ENCODE peak calls at places on chromosome 18, in six cellular contexts. T, E, N, F, H and X are unnamed samples.

GRCh38 chr18:77765468-77765867 is 515.8 kb downstream of the GALR1 start:
- DNase-seq in H (peak; percentile 6), N (peak; percentile 63), F (no peak), T (no peak), E (no peak), X (peak; percentile 67)

GRCh38 chr18:13611058-13611615 is 115.2 kb downstream of the FAM210A start:
- DNase-seq in T (peak; percentile 83), N (no peak), H (peak; percentile 39), F (no peak), E (peak; percentile 71), X (peak; percentile 80)

GRCh38 chr18:13369756-13370510 is 151.4 kb downstream of the LDLRAD4 start:
- DNase-seq in F (no peak), H (peak; percentile 43), N (no peak), E (peak; percentile 59), T (no peak), X (no peak)

GRCh38 chr18:48803518-48803917 is 147.2 kb downstream of the SMAD7 start:
- DNase-seq in E (no peak), T (no peak), H (no peak), N (no peak), F (no peak), X (no peak)

GRCh38 chr18:31646332-31646822 is 38.0 kb downstream of the B4GALT6 start:
- DNase-seq in E (no peak), N (no peak), F (no peak), T (no peak), H (no peak), X (no peak)

GRCh38 chr18:59779979-59780378 is 82.8 kb upstream of the CCBE1 start:
- DNase-seq in E (no peak), F (peak; percentile 33), N (no peak), T (no peak), H (peak; percentile 77), X (no peak)

GRCh38 chr18:72544092-72544886 is at the start of gene CBLN2:
- DNase-seq in F (peak; percentile 41), N (peak; percentile 92), H (peak; percentile 51), T (no peak), E (peak; percentile 89), X (peak; percentile 79)

GRCh38 chr18:28151434-28151833 is 25.5 kb downstream of the CDH2 start:
- DNase-seq in H (no peak), E (no peak), F (no peak), N (no peak), T (no peak), X (no peak)

GRCh38 chr18:9101730-9102390 is 639 bp upstream of the NDUFV2 start:
- DNase-seq in H (peak; percentile 72), T (no peak), N (no peak), E (no peak), F (peak; percentile 33), X (peak; percentile 40)